ENCODE peak calls at places on chromosomes 12 and 14, in six cellular contexts. J is progenitor cell of endocrine pancreas; I is CD4-positive, alpha-beta T cell; C is HCT116; B is H9; R is endothelial cell. Y is an unnamed sample.

GRCh38 chr14:25132734-25133422 is 82.9 kb upstream of the STXBP6 start:
- DNase-seq in I (peak), J (peak), B (peak), R (peak), C (no peak), Y (no peak)

GRCh38 chr12:56987551-56988053 is 18.7 kb downstream of the ZBTB39 start:
- DNase-seq in R (peak), I (peak), B (peak), J (peak), C (peak), Y (no peak)

GRCh38 chr14:87994974-87995373 is 2.0 kb upstream of the GALC start:
- DNase-seq in R (no peak), B (no peak), C (no peak), J (no peak), I (no peak), Y (no peak)

GRCh38 chr12:102021540-102022246 is 40.1 kb downstream of the WASHC3 start:
- DNase-seq in B (no peak), J (no peak), I (no peak), C (no peak), R (no peak), Y (no peak)

GRCh38 chr12:47753021-47754001 is 5.4 kb downstream of the RAPGEF3 start:
- DNase-seq in R (peak), B (peak), J (no peak), C (no peak), I (no peak), Y (no peak)

GRCh38 chr12:106919910-106920544 is 35.7 kb upstream of the TMEM263 start:
- DNase-seq in B (no peak), C (peak), I (no peak), J (no peak), R (peak), Y (no peak)

GRCh38 chr12:2384533-2385328 is 331.9 kb downstream of the CACNA1C start:
- DNase-seq in I (no peak), J (no peak), B (no peak), R (no peak), C (no peak), Y (no peak)

GRCh38 chr12:121108492-121108891 is 24.2 kb upstream of the P2RX7 start:
- DNase-seq in I (no peak), B (no peak), C (no peak), J (no peak), R (no peak), Y (no peak)

GRCh38 chr12:126030573-126030972 is 965.3 kb downstream of the AACS start:
- DNase-seq in J (no peak), C (no peak), R (no peak), B (no peak), I (no peak), Y (no peak)

GRCh38 chr14:22577334-22577908 is 11.6 kb downstream of the DAD1 start:
- DNase-seq in R (no peak), C (no peak), J (no peak), I (no peak), B (no peak), Y (no peak)

GRCh38 chr12:91189526-91189925 is 6.9 kb upstream of the DCN start:
- DNase-seq in R (no peak), J (no peak), C (no peak), B (no peak), I (no peak), Y (no peak)

GRCh38 chr14:54562334-54562733 is 4.6 kb upstream of the SAMD4A start:
- DNase-seq in J (no peak), R (no peak), C (no peak), I (no peak), B (no peak), Y (no peak)

GRCh38 chr12:41970744-41971143 is 173.9 kb downstream of the GXYLT1 start:
- DNase-seq in C (no peak), B (no peak), J (no peak), I (no peak), R (no peak), Y (no peak)

GRCh38 chr12:121000530-121000929 is 15.8 kb downstream of the C12orf43 start:
- DNase-seq in R (no peak), C (no peak), I (no peak), J (no peak), B (no peak), Y (no peak)

GRCh38 chr12:108839011-108839889 is 18.1 kb downstream of the SSH1 start:
- DNase-seq in C (no peak), B (no peak), R (no peak), J (no peak), I (no peak), Y (no peak)

GRCh38 chr12:3655331-3655900 is 97.5 kb downstream of the CRACR2A start:
- DNase-seq in I (no peak), R (peak), J (no peak), C (no peak), B (peak), Y (no peak)

GRCh38 chr14:45140661-45141187 is 5.0 kb downstream of the FANCM start:
- DNase-seq in B (peak), R (no peak), I (no peak), J (no peak), C (no peak), Y (no peak)

GRCh38 chr12:105775351-105775750 is 363.4 kb downstream of the NUAK1 start:
- DNase-seq in R (no peak), J (no peak), C (no peak), I (no peak), B (no peak), Y (no peak)

GRCh38 chr12:26195250-26195640 is at the start of gene SSPN:
- DNase-seq in C (no peak), B (peak), J (peak), R (peak), I (no peak), Y (peak)

GRCh38 chr12:103354403-103354802 is 141.4 kb downstream of the C12orf42 start:
- DNase-seq in J (no peak), B (no peak), C (no peak), R (no peak), I (no peak), Y (no peak)

GRCh38 chr14:72801381-72801812 is 92.5 kb downstream of the DPF3 start:
- DNase-seq in B (no peak), J (no peak), I (no peak), R (no peak), C (peak), Y (no peak)

GRCh38 chr12:114680498-114681148 is 3.4 kb downstream of the TBX3 start:
- DNase-seq in R (no peak), I (no peak), J (no peak), C (no peak), B (no peak), Y (no peak)

DNA sequence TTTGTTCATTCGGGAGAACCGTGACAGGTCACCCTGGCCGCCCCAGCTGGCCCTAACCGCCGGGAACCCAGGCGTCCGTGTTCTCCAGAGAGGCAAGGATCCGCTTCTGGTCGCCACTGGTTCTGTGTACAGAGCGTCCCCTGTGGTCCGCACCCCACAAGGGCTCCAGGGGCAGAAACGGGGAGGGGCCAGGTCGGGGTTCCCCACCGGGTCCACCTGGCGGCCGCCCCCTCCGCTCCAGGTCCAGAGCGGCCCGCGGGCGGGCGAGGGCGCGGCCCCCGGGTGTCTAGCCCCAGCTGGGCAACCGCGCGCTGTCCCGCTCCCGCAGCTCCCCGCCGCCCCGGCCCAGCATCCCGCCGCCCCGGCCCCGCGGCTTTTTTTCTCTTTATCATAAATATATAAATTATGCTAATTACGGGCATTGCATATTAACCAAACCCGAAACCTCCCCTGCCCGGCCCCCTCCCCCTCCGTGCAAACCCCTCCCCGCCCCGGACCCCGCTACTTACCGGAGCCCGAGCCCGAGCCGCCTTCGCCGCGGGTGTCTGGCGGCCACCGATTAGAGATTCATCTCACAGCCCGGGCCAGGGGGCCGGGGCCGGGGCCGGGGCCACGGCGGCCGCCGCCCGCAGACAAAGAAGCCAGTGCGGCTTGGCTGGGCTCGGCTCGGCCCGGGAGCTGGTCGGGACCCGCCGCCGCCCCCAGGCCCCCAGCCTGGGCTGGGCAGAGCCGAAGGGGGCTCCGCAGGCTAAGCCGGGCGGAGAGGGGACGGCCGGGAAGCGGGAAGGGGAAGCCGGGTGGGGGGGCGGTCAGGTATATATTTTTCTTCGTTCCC is 512 bp downstream of the POU6F1 start:
- DNase-seq in C (no peak), J (peak), R (peak), I (peak), B (peak), Y (no peak)
- TF ChIP-seq CTCF in C (peak), J (peak), R (peak), I (no peak), B (peak), Y (no peak)

GRCh38 chr14:50399251-50400032 is 2.8 kb upstream of the CDKL1 start:
- DNase-seq in J (no peak), R (no peak), C (peak), B (no peak), I (no peak), Y (no peak)
- TF ChIP-seq CTCF in J (no peak), R (no peak), C (no peak), B (no peak), I (no peak), Y (no peak)

GRCh38 chr12:64678248-64678647 is 68.0 kb downstream of the RASSF3 start:
- DNase-seq in C (no peak), J (no peak), R (no peak), I (no peak), B (no peak), Y (no peak)
- TF ChIP-seq CTCF in C (peak), J (peak), R (no peak), I (no peak), B (peak), Y (no peak)

DNA sequence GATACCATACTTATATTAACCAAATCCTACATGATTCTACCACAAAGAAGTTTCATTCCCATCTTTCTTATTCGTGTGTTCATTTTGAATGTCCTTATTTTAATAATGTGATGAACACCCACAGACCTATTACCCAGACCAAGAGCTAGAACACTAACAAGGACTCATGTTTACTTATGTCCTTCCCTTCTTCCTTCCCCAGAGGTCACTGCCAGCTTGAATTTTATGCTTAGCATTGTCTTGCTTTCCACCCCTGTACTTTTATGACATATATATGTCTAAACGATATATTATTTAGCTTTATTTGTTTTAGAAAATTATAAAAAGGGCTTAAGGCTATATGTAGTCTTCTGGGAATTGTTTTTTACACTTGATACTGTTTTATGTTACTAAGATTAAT is 238.6 kb downstream of the LRIG3 start:
- DNase-seq in R (no peak), B (no peak), C (no peak), I (no peak), J (no peak), Y (no peak)
- TF ChIP-seq CTCF in R (no peak), B (no peak), C (no peak), I (no peak), J (no peak), Y (no peak)

Y was measured in esophagus squamous epithelium.